ENCODE peak calls at places on chromosomes 12 and 14, in six cellular contexts. F is Daoy; L is skeletal muscle cell; T is nephron progenitor cell; D is stimulated activated CD4-positive, alpha-beta T cell treated with anti-CD3 and anti-CD28 coated beads, TNF-alpha, amount 100 ng/mL, for 4 hours; Z is fibroblast of the conjunctiva. P is an unnamed sample.

GRCh38 chr12:130160711-130161231 is 1.5 kb upstream of the FZD10 start:
- DNase-seq in T (peak; percentile 52), D (no peak), L (no peak), F (no peak), Z (no peak), P (no peak)

GRCh38 chr14:94480809-94481208 is 4.8 kb upstream of the SERPINA9 start:
- DNase-seq in D (no peak), Z (no peak), L (no peak), F (peak; percentile 56), T (no peak), P (peak; percentile 49)

GRCh38 chr12:114013601-114014345 is 47.6 kb upstream of the RBM19 start:
- DNase-seq in T (no peak), F (peak; percentile 48), D (no peak), Z (no peak), L (no peak), P (peak; percentile 23)

GRCh38 chr12:43937947-43938346 is 102.1 kb downstream of the TMEM117 start:
- DNase-seq in L (no peak), F (peak; percentile 27), T (no peak), D (no peak), Z (no peak), P (no peak)

GRCh38 chr12:49706351-49707126 is 666 bp downstream of the FMNL3 start:
- DNase-seq in F (peak; percentile 68), Z (no peak), T (peak; percentile 56), D (peak; percentile 31), L (no peak), P (peak; percentile 52)

GRCh38 chr14:24378327-24378726 is 10.3 kb downstream of the NFATC4 start:
- DNase-seq in L (no peak), F (no peak), T (no peak), D (no peak), Z (no peak), P (no peak)

GRCh38 chr12:31868980-31869379 is 90.2 kb upstream of the RESF1 start:
- DNase-seq in D (no peak), T (no peak), F (peak; percentile 37), Z (peak; percentile 8), L (peak; percentile 23), P (peak; percentile 77)

GRCh38 chr12:98653866-98654493 is 8.9 kb downstream of the APAF1 start:
- DNase-seq in L (peak; percentile 25), D (no peak), Z (peak; percentile 57), T (no peak), F (peak; percentile 46), P (peak; percentile 62)

GRCh38 chr14:32408018-32408417 is 78.9 kb downstream of the AKAP6 start:
- DNase-seq in F (no peak), L (no peak), Z (no peak), T (no peak), D (no peak), P (no peak)

GRCh38 chr14:100522616-100523021 is 64.6 kb downstream of the BEGAIN start:
- DNase-seq in D (no peak), Z (no peak), F (peak; percentile 78), T (peak; percentile 7), L (no peak), P (no peak)

GRCh38 chr12:109998241-109998903 is 858 bp upstream of the ANKRD13A start:
- DNase-seq in T (no peak), Z (no peak), D (no peak), L (peak; percentile 51), F (no peak), P (no peak)

GRCh38 chr14:53186532-53186931 is 33.4 kb upstream of the DDHD1 start:
- DNase-seq in Z (no peak), D (no peak), F (no peak), T (no peak), L (no peak), P (no peak)

GRCh38 chr12:109875572-109876131 is 4.7 kb downstream of the GLTP start:
- DNase-seq in Z (no peak), D (no peak), L (no peak), T (no peak), F (no peak), P (peak; percentile 52)

P was measured in M059J.